ENCODE peak calls at places on chromosomes 3 and 15, in ten cellular contexts. L is K562, M is IMR-90, I is HepG2, K is A549, Y is transverse colon, Q is stomach, G is HCT116, F is heart left ventricle, Z is GM12891. A is an unnamed sample.
A peak's percentile ranks its signal among the peaks of the same experiment; 100 is the strongest.

GRCh38 chr15:66758844-66759243 is 56.8 kb downstream of the SMAD6 start:
- DNase-seq in L (no peak), M (no peak), I (no peak), K (no peak), Y (no peak), Q (no peak), G (no peak), F (no peak), Z (no peak), A (no peak)

GRCh38 chr15:25465835-25466234 is 27.0 kb upstream of the UBE3A start:
- DNase-seq in L (no peak), M (no peak), I (no peak), K (no peak), Y (peak; percentile 14), Q (no peak), G (no peak), F (peak; percentile 46), Z (no peak), A (no peak)

GRCh38 chr3:179929091-179929529 is 107.6 kb downstream of the PEX5L start:
- DNase-seq in L (peak; percentile 46), M (peak; percentile 60), I (peak; percentile 35), K (peak; percentile 57), Y (peak; percentile 21), Q (peak; percentile 44), G (peak; percentile 37), F (no peak), Z (no peak), A (peak; percentile 68)

GRCh38 chr3:118629821-118630220 is 404.8 kb downstream of the IGSF11 start:
- DNase-seq in L (no peak), M (no peak), I (peak; percentile 63), K (no peak), Y (no peak), Q (no peak), G (no peak), F (no peak), Z (no peak), A (no peak)

GRCh38 chr3:55163421-55163820 is 235.6 kb upstream of the LRTM1 start:
- DNase-seq in L (no peak), M (no peak), I (no peak), K (no peak), Y (no peak), Q (no peak), G (no peak), F (no peak), Z (no peak), A (no peak)

GRCh38 chr3:36095238-36095637 is 285.1 kb upstream of the STAC start:
- DNase-seq in L (no peak), M (no peak), I (no peak), K (no peak), Y (no peak), Q (no peak), G (no peak), F (no peak), Z (no peak), A (no peak)

GRCh38 chr3:180529778-180530177 is 72.2 kb upstream of the TTC14 start:
- DNase-seq in L (no peak), M (no peak), I (no peak), K (no peak), Y (no peak), Q (no peak), G (no peak), F (no peak), Z (no peak), A (no peak)

GRCh38 chr3:127484601-127485388 is 105.7 kb downstream of the TPRA1 start:
- DNase-seq in L (no peak), M (no peak), I (no peak), K (no peak), Y (no peak), Q (peak; percentile 26), G (no peak), F (no peak), Z (no peak), A (no peak)

GRCh38 chr3:81214626-81215025 is 546.8 kb downstream of the GBE1 start:
- DNase-seq in L (no peak), M (peak; percentile 2), I (no peak), K (no peak), Y (no peak), Q (no peak), G (no peak), F (no peak), Z (no peak), A (no peak)

GRCh38 chr3:105349988-105350387 is 16.7 kb upstream of the ALCAM start:
- DNase-seq in L (no peak), M (no peak), I (no peak), K (no peak), Y (no peak), Q (no peak), G (no peak), F (no peak), Z (no peak), A (no peak)

GRCh38 chr3:161273589-161274218 is 52.6 kb downstream of the NMD3 start:
- DNase-seq in L (no peak), M (peak; percentile 52), I (peak; percentile 28), K (peak; percentile 49), Y (no peak), Q (no peak), G (peak; percentile 33), F (no peak), Z (no peak), A (peak; percentile 40)
- TF ChIP-seq POLR2A in L (no peak), M (no peak), I (no peak), K (no peak), Y (no peak), Q (no peak), G (no peak), F (no peak), Z (no peak), A (no peak)

GRCh38 chr3:99646107-99646435 is 7.7 kb downstream of the COL8A1 start:
- DNase-seq in L (no peak), M (no peak), I (no peak), K (no peak), Y (no peak), Q (no peak), G (no peak), F (no peak), Z (no peak), A (no peak)

GRCh38 chr3:99648496-99648895 is 10.1 kb downstream of the COL8A1 start:
- DNase-seq in L (no peak), M (no peak), I (no peak), K (no peak), Y (no peak), Q (no peak), G (no peak), F (no peak), Z (no peak), A (no peak)

GRCh38 chr3:99645277-99646106 is 7.1 kb downstream of the COL8A1 start:
- DNase-seq in L (peak; percentile 12), M (peak; percentile 81), I (peak; percentile 16), K (peak; percentile 41), Y (no peak), Q (no peak), G (peak; percentile 18), F (no peak), Z (no peak), A (peak; percentile 66)

GRCh38 chr3:99648091-99648490 is 9.7 kb downstream of the COL8A1 start:
- DNase-seq in L (no peak), M (peak; percentile 74), I (no peak), K (peak; percentile 24), Y (peak; percentile 29), Q (no peak), G (no peak), F (no peak), Z (no peak), A (peak; percentile 66)

DNA sequence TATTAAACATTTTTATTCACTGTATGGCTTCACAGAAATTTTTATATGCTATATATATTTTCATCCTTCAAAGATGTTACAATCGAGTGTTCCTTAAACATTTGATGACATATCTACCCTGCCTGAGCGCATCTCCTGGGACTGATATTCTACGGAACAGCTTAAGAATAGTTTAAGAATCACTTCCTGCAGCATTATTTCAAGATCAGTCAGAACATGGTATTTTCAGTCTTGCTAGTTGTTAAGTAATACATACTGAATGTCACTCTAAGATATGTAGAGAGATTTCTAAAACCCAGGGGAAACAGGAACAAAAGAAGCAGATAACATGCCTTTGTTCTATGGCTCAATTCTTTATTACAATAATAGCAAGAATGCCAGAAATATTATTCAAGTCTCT is 8.7 kb downstream of the COL8A1 start:
- DNase-seq in L (no peak), M (peak; percentile 56), I (no peak), K (no peak), Y (no peak), Q (no peak), G (no peak), F (no peak), Z (no peak), A (no peak)
- TF ChIP-seq POLR2A in L (no peak), M (no peak), I (no peak), K (no peak), Y (no peak), Q (no peak), G (no peak), F (no peak), Z (no peak), A (no peak)

DNA sequence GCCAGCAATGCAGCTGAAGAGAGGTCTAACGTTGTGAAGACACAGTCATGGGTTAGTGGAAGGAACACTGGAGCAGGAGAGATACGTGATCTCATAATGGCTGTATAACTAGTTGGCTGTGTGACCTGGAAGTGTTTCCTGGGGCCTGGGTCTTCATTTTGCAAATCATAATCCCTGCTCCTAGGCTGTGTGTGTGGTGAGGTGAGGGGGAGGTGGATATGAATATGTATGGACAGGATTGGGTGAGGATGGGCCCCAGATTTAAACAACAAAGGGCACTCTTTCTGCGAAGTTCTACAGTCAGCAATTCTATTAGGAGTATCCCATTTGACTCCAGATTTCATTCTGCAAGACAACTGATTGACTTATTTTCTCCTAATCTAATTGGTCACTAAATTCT is 41.3 kb downstream of the ANKRD28 start:
- DNase-seq in L (no peak), M (no peak), I (no peak), K (no peak), Y (no peak), Q (no peak), G (no peak), F (no peak), Z (no peak), A (no peak)
- TF ChIP-seq POLR2A in L (no peak), M (no peak), I (no peak), K (no peak), Y (no peak), Q (no peak), G (no peak), F (no peak), Z (no peak), A (no peak)

DNA sequence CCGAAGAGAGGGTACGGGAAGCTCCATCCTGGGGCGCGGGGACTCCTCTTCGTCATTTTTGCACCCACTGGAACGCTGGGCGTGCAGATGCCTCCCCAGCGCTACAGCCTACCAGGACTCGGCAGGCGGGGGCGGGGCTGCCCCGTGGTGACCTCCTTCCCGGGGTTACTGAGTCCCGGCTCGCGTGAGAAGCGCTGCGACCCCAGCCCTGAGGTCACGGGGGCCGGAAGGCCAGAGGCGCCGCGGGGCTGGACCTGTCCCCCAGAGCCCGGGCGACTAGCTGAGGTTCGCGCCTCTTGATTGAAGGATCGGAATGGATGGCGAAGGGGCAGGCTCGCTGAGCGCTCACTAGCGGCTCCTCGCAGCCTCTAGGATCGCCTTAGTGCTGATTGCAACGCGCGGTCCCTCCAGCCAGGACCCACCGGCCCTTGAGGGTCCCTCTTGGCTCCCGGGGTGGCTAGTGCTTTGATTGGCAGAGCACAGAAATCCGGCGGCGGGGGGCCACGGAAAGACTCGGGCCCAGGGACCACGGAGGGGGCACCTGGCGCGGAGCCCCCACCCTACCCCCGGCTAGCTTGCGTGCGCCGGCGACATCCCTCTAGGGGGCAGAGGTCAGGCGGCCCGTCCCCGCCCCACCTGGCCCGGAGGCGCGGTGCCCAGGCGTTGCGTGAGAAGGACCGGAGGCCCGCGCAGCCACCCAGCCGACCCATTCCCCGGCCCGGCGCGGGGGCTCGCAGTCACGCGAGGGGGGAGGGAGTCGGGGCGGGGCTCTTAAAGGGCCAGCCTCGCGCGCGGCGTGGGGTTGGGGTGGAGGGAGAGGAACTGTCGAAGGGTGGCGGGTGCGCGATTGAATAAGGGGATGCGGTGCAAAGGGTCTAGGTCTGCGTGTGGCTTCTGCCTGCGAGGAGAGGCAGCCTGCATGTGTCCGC is 781 bp upstream of the CYP1A1 start:
- DNase-seq in L (peak; percentile 53), M (no peak), I (peak; percentile 46), K (peak; percentile 13), Y (peak; percentile 44), Q (peak; percentile 52), G (no peak), F (peak; percentile 39), Z (peak; percentile 66), A (no peak)
- TF ChIP-seq POLR2A in L (no peak), M (no peak), I (peak; percentile 77), K (no peak), Y (no peak), Q (no peak), G (no peak), F (no peak), Z (no peak), A (no peak)

A was measured in erythroblast.